ENCODE peak calls at places on chromosome X, in four cellular contexts. One of them, this sample, is unnamed.

GRCh38 chrX:118345045-118345400 is 883 bp upstream of the WDR44 start:
- DNase-seq in breast epithelium: no peak
- DNase-seq in colonic mucosa: no peak
- DNase-seq in testis: no peak
- DNase-seq in this sample: no peak

GRCh38 chrX:72393836-72394517 is 88.3 kb upstream of the CITED1 start:
- DNase-seq in breast epithelium: no peak
- DNase-seq in colonic mucosa: no peak
- DNase-seq in testis: no peak
- DNase-seq in this sample: no peak

GRCh38 chrX:21373637-21374162 is 518 bp upstream of the CNKSR2 start:
- DNase-seq in breast epithelium: no peak
- DNase-seq in colonic mucosa: peak; percentile 48
- DNase-seq in testis: peak; percentile 13
- DNase-seq in this sample: peak; percentile 4

GRCh38 chrX:31132803-31133202 is 61.0 kb upstream of the FTHL17 start:
- DNase-seq in breast epithelium: no peak
- DNase-seq in colonic mucosa: no peak
- DNase-seq in testis: no peak
- DNase-seq in this sample: no peak

GRCh38 chrX:259692-260355 is 21.4 kb upstream of the PLCXD1 start:
- DNase-seq in breast epithelium: no peak
- DNase-seq in colonic mucosa: peak; percentile 26
- DNase-seq in testis: no peak
- DNase-seq in this sample: no peak

GRCh38 chrX:129642641-129643040 is 12.1 kb downstream of the APLN start:
- DNase-seq in breast epithelium: no peak
- DNase-seq in colonic mucosa: no peak
- DNase-seq in testis: peak; percentile 17
- DNase-seq in this sample: no peak

GRCh38 chrX:9534686-9535085 is 69.8 kb downstream of the TBL1X start:
- DNase-seq in breast epithelium: no peak
- DNase-seq in colonic mucosa: no peak
- DNase-seq in testis: peak; percentile 49
- DNase-seq in this sample: no peak

GRCh38 chrX:136582624-136583023 is 50.6 kb downstream of the VGLL1 start:
- DNase-seq in breast epithelium: no peak
- DNase-seq in colonic mucosa: no peak
- DNase-seq in testis: no peak
- DNase-seq in this sample: no peak

GRCh38 chrX:63784902-63785692 is at the start of gene ARHGEF9:
- DNase-seq in breast epithelium: no peak
- DNase-seq in colonic mucosa: peak; percentile 31
- DNase-seq in testis: peak; percentile 18
- DNase-seq in this sample: no peak

GRCh38 chrX:131745942-131746489 is 202.1 kb downstream of the OR13H1 start:
- DNase-seq in breast epithelium: no peak
- DNase-seq in colonic mucosa: no peak
- DNase-seq in testis: no peak
- DNase-seq in this sample: no peak

GRCh38 chrX:39582091-39582490 is 515.7 kb downstream of the BCOR start:
- DNase-seq in breast epithelium: no peak
- DNase-seq in colonic mucosa: no peak
- DNase-seq in testis: no peak
- DNase-seq in this sample: no peak

GRCh38 chrX:126167560-126167959 is 1.5 kb upstream of the DCAF12L2 start:
- DNase-seq in breast epithelium: no peak
- DNase-seq in colonic mucosa: no peak
- DNase-seq in testis: peak; percentile 13
- DNase-seq in this sample: no peak

GRCh38 chrX:51697397-51697796 is 12.9 kb upstream of the CENPVL1 start:
- DNase-seq in breast epithelium: no peak
- DNase-seq in colonic mucosa: no peak
- DNase-seq in testis: no peak
- DNase-seq in this sample: no peak

GRCh38 chrX:148933881-148934280 is 433.5 kb downstream of the AFF2 start:
- DNase-seq in breast epithelium: no peak
- DNase-seq in colonic mucosa: no peak
- DNase-seq in testis: no peak
- DNase-seq in this sample: no peak

GRCh38 chrX:140431521-140431920 is 73.3 kb downstream of the SOX3 start:
- DNase-seq in breast epithelium: no peak
- DNase-seq in colonic mucosa: no peak
- DNase-seq in testis: no peak
- DNase-seq in this sample: no peak

GRCh38 chrX:112785323-112785722 is 55.3 kb downstream of the AMOT start:
- DNase-seq in breast epithelium: no peak
- DNase-seq in colonic mucosa: no peak
- DNase-seq in testis: no peak
- DNase-seq in this sample: no peak

GRCh38 chrX:37993857-37994619 is 12.3 kb upstream of the SYTL5 start:
- DNase-seq in breast epithelium: no peak
- DNase-seq in colonic mucosa: peak; percentile 72
- DNase-seq in testis: peak; percentile 16
- DNase-seq in this sample: peak; percentile 5

GRCh38 chrX:261167-261857 is 19.9 kb upstream of the PLCXD1 start:
- DNase-seq in breast epithelium: no peak
- DNase-seq in colonic mucosa: peak; percentile 15
- DNase-seq in testis: no peak
- DNase-seq in this sample: no peak

GRCh38 chrX:136214551-136214950 is 36.6 kb downstream of the MAP7D3 start:
- DNase-seq in breast epithelium: no peak
- DNase-seq in colonic mucosa: no peak
- DNase-seq in testis: peak; percentile 19
- DNase-seq in this sample: no peak

GRCh38 chrX:145923376-145923775 is 105.7 kb downstream of the SLITRK2 start:
- DNase-seq in breast epithelium: no peak
- DNase-seq in colonic mucosa: no peak
- DNase-seq in testis: no peak
- DNase-seq in this sample: no peak
- H3K9me3 ChIP-seq in breast epithelium: no peaks in the 10 kb centered on the region
- H3K9me3 ChIP-seq in colonic mucosa: no peaks in the 10 kb centered on the region
- H3K9me3 ChIP-seq in testis: no peaks in the 10 kb centered on the region
- H3K9me3 ChIP-seq in this sample: no peaks in the 10 kb centered on the region

GRCh38 chrX:74853255-74853654 is 72.0 kb downstream of the NEXMIF start:
- DNase-seq in breast epithelium: no peak
- DNase-seq in colonic mucosa: no peak
- DNase-seq in testis: no peak
- DNase-seq in this sample: no peak
- H3K9me3 ChIP-seq in breast epithelium: peaks cover 36% of the 10 kb centered on the region
- H3K9me3 ChIP-seq in colonic mucosa: no peaks in the 10 kb centered on the region
- H3K9me3 ChIP-seq in testis: no peaks in the 10 kb centered on the region
- H3K9me3 ChIP-seq in this sample: no peaks in the 10 kb centered on the region

GRCh38 chrX:107666931-107667330 is 38.6 kb downstream of the PRPS1 start:
- DNase-seq in breast epithelium: no peak
- DNase-seq in colonic mucosa: no peak
- DNase-seq in testis: no peak
- DNase-seq in this sample: no peak
- H3K9me3 ChIP-seq in breast epithelium: no peaks in the 10 kb centered on the region
- H3K9me3 ChIP-seq in colonic mucosa: no peaks in the 10 kb centered on the region
- H3K9me3 ChIP-seq in testis: no peaks in the 10 kb centered on the region
- H3K9me3 ChIP-seq in this sample: no peaks in the 10 kb centered on the region

GRCh38 chrX:57930051-57930450 is 19.8 kb upstream of the ZXDA start:
- DNase-seq in breast epithelium: no peak
- DNase-seq in colonic mucosa: no peak
- DNase-seq in testis: no peak
- DNase-seq in this sample: no peak

GRCh38 chrX:57932266-57932665 is 22.0 kb upstream of the ZXDA start:
- DNase-seq in breast epithelium: no peak
- DNase-seq in colonic mucosa: no peak
- DNase-seq in testis: no peak
- DNase-seq in this sample: no peak

GRCh38 chrX:57933321-57933720 is 23.1 kb upstream of the ZXDA start:
- DNase-seq in breast epithelium: no peak
- DNase-seq in colonic mucosa: no peak
- DNase-seq in testis: no peak
- DNase-seq in this sample: no peak

GRCh38 chrX:57925806-57926205 is 15.5 kb upstream of the ZXDA start:
- DNase-seq in breast epithelium: no peak
- DNase-seq in colonic mucosa: no peak
- DNase-seq in testis: no peak
- DNase-seq in this sample: no peak

DNA sequence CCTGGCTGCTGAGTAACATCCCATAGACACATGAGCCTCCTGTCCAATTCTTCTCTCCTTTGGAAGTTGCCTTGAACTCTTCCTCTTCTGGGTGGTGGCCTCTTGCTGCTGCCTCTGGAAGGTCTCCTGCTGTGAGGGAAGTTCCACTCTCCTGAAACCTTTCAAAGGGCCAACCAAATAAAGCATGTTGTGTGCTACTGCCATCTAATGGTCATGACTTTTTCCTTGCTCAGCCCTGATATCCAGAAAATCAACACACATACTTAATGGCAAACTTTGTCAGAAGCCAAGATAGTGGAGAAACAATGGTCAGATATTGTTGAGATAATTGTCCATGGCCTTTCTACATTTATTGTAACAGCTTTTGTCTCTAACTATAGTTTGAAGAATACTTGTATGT is 19.1 kb upstream of the ZXDA start:
- DNase-seq in breast epithelium: no peak
- DNase-seq in colonic mucosa: no peak
- DNase-seq in testis: no peak
- DNase-seq in this sample: no peak
- H3K9me3 ChIP-seq in breast epithelium: no peaks in the 10 kb centered on the region
- H3K9me3 ChIP-seq in colonic mucosa: no peaks in the 10 kb centered on the region
- H3K9me3 ChIP-seq in testis: no peaks in the 10 kb centered on the region
- H3K9me3 ChIP-seq in this sample: no peaks in the 10 kb centered on the region

GRCh38 chrX:76555816-76556215 is 128.3 kb downstream of the MAGEE1 start:
- DNase-seq in breast epithelium: no peak
- DNase-seq in colonic mucosa: no peak
- DNase-seq in testis: peak; percentile 71
- DNase-seq in this sample: no peak
- H3K9me3 ChIP-seq in breast epithelium: peaks cover 55% of the 10 kb centered on the region
- H3K9me3 ChIP-seq in colonic mucosa: no peaks in the 10 kb centered on the region
- H3K9me3 ChIP-seq in testis: no peaks in the 10 kb centered on the region
- H3K9me3 ChIP-seq in this sample: no peaks in the 10 kb centered on the region

GRCh38 chrX:155889328-155889727 is 8.2 kb downstream of the VAMP7 start:
- DNase-seq in breast epithelium: no peak
- DNase-seq in colonic mucosa: no peak
- DNase-seq in testis: no peak
- DNase-seq in this sample: no peak

GRCh38 chrX:155896512-155896911 is 15.4 kb downstream of the VAMP7 start:
- DNase-seq in breast epithelium: no peak
- DNase-seq in colonic mucosa: no peak
- DNase-seq in testis: no peak
- DNase-seq in this sample: no peak

GRCh38 chrX:155888139-155888538 is 7.0 kb downstream of the VAMP7 start:
- DNase-seq in breast epithelium: no peak
- DNase-seq in colonic mucosa: no peak
- DNase-seq in testis: no peak
- DNase-seq in this sample: no peak

GRCh38 chrX:155899366-155899765 is 18.2 kb downstream of the VAMP7 start:
- DNase-seq in breast epithelium: no peak
- DNase-seq in colonic mucosa: no peak
- DNase-seq in testis: no peak
- DNase-seq in this sample: no peak

GRCh38 chrX:155893513-155893912 is 12.4 kb downstream of the VAMP7 start:
- DNase-seq in breast epithelium: no peak
- DNase-seq in colonic mucosa: no peak
- DNase-seq in testis: no peak
- DNase-seq in this sample: no peak
- H3K9me3 ChIP-seq in breast epithelium: no peaks in the 10 kb centered on the region
- H3K9me3 ChIP-seq in colonic mucosa: no peaks in the 10 kb centered on the region
- H3K9me3 ChIP-seq in testis: no peaks in the 10 kb centered on the region
- H3K9me3 ChIP-seq in this sample: no peaks in the 10 kb centered on the region

This sample was measured in T-helper 17 cell.